ENCODE peak calls at places on chromosomes 6 and 20, in eight cellular contexts. U is GM03348, E is epithelial cell of esophagus, N is T-helper 9 cell, F is ovary, I is WTC11, Q is tibial artery, H is left ventricle myocardium superior. P is an unnamed sample.

GRCh38 chr6:132401120-132401940 is at the start of gene MOXD1:
- DNase-seq in U (peak), E (peak), N (no peak), F (peak), I (peak), Q (no peak), H (peak), P (no peak)

GRCh38 chr20:34060970-34061369 is 51.1 kb downstream of the EIF2S2 start:
- DNase-seq in U (no peak), E (no peak), N (no peak), F (no peak), I (no peak), Q (no peak), H (no peak), P (no peak)

GRCh38 chr20:64198347-64198746 is 34.1 kb downstream of the MYT1 start:
- DNase-seq in U (no peak), E (no peak), N (no peak), F (no peak), I (no peak), Q (no peak), H (peak), P (no peak)

GRCh38 chr20:38286586-38287502 is 17.1 kb upstream of the BPI start:
- DNase-seq in U (peak), E (no peak), N (no peak), F (no peak), I (no peak), Q (no peak), H (peak), P (no peak)

GRCh38 chr6:27814665-27815424 is 97.4 kb downstream of the OR2B2 start:
- DNase-seq in U (peak), E (peak), N (peak), F (peak), I (peak), Q (peak), H (peak), P (peak)

GRCh38 chr6:37068523-37069270 is 63.2 kb downstream of the FGD2 start:
- DNase-seq in U (no peak), E (no peak), N (no peak), F (no peak), I (no peak), Q (no peak), H (no peak), P (no peak)

GRCh38 chr20:47167846-47168245 is 188.7 kb downstream of the ZMYND8 start:
- DNase-seq in U (no peak), E (no peak), N (no peak), F (no peak), I (no peak), Q (no peak), H (no peak), P (no peak)

GRCh38 chr6:166806962-166807757 is 149.2 kb downstream of the RNASET2 start:
- DNase-seq in U (no peak), E (no peak), N (no peak), F (no peak), I (no peak), Q (no peak), H (no peak), P (no peak)

GRCh38 chr20:6395695-6396094 is 272.9 kb upstream of the FERMT1 start:
- DNase-seq in U (no peak), E (peak), N (no peak), F (no peak), I (no peak), Q (no peak), H (no peak), P (no peak)

GRCh38 chr6:9456241-9456658 is 958.6 kb downstream of the TFAP2A start:
- DNase-seq in U (no peak), E (no peak), N (no peak), F (no peak), I (no peak), Q (no peak), H (no peak), P (no peak)

GRCh38 chr6:89963391-89963790 is 69.1 kb downstream of the GJA10 start:
- DNase-seq in U (no peak), E (peak), N (no peak), F (no peak), I (no peak), Q (no peak), H (no peak), P (no peak)

GRCh38 chr6:137044366-137045220 is at the start of gene IL20RA:
- DNase-seq in U (peak), E (no peak), N (peak), F (peak), I (peak), Q (no peak), H (peak), P (no peak)

GRCh38 chr6:135640449-135641111 is 143.0 kb upstream of the AHI1 start:
- DNase-seq in U (no peak), E (no peak), N (no peak), F (no peak), I (no peak), Q (no peak), H (no peak), P (no peak)

GRCh38 chr6:12992770-12993169 is 276.2 kb downstream of the PHACTR1 start:
- DNase-seq in U (no peak), E (no peak), N (no peak), F (no peak), I (peak), Q (no peak), H (no peak), P (no peak)

GRCh38 chr6:30041221-30041620 is 19.8 kb upstream of the POLR1H start:
- DNase-seq in U (no peak), E (no peak), N (no peak), F (no peak), I (no peak), Q (no peak), H (no peak), P (no peak)

GRCh38 chr6:79115557-79115956 is 37.5 kb upstream of the PHIP start:
- DNase-seq in U (no peak), E (no peak), N (no peak), F (no peak), I (no peak), Q (no peak), H (no peak), P (no peak)

GRCh38 chr20:41058007-41058673 is 29.5 kb downstream of the TOP1 start:
- DNase-seq in U (peak), E (peak), N (no peak), F (no peak), I (no peak), Q (no peak), H (no peak), P (no peak)

GRCh38 chr6:125102901-125103300 is 50.7 kb upstream of the TPD52L1 start:
- DNase-seq in U (peak), E (peak), N (no peak), F (no peak), I (no peak), Q (no peak), H (no peak), P (no peak)

GRCh38 chr6:106159531-106159940 is 73.4 kb downstream of the PRDM1 start:
- DNase-seq in U (peak), E (peak), N (no peak), F (no peak), I (no peak), Q (no peak), H (no peak), P (no peak)

GRCh38 chr6:135600086-135600702 is 102.7 kb upstream of the AHI1 start:
- DNase-seq in U (no peak), E (no peak), N (no peak), F (no peak), I (no peak), Q (no peak), H (peak), P (no peak)

GRCh38 chr6:64334646-64335045 is 699.0 kb downstream of the PHF3 start:
- DNase-seq in U (no peak), E (no peak), N (no peak), F (no peak), I (no peak), Q (no peak), H (no peak), P (no peak)

GRCh38 chr20:11891081-11891826 is 26.4 kb upstream of the BTBD3 start:
- DNase-seq in U (peak), E (peak), N (no peak), F (peak), I (peak), Q (peak), H (peak), P (no peak)

GRCh38 chr6:159996087-159996622 is 27.3 kb downstream of the IGF2R start:
- DNase-seq in U (no peak), E (no peak), N (no peak), F (no peak), I (no peak), Q (no peak), H (no peak), P (no peak)

GRCh38 chr6:69343856-69344255 is 453.0 kb downstream of the LMBRD1 start:
- DNase-seq in U (no peak), E (no peak), N (no peak), F (no peak), I (no peak), Q (no peak), H (no peak), P (no peak)

GRCh38 chr6:70412797-70413113 is 553 bp upstream of the FAM135A start:
- DNase-seq in U (no peak), E (no peak), N (no peak), F (no peak), I (no peak), Q (no peak), H (no peak), P (no peak)

GRCh38 chr6:16380220-16380809 is 141.9 kb downstream of the GMPR start:
- DNase-seq in U (no peak), E (peak), N (no peak), F (no peak), I (no peak), Q (no peak), H (no peak), P (no peak)